ENCODE peak calls at places on chromosomes 3 and 15, in ten cellular contexts. F, D, Z, K, X, Q, H, L, P and B are unnamed samples.

GRCh38 chr3:58260733-58261132 is 23.1 kb downstream of the ABHD6 start:
- DNase-seq in H (no peak), K (no peak), D (no peak), Z (no peak), F (no peak), X (no peak), L (no peak), P (no peak), Q (no peak), B (no peak)

GRCh38 chr15:41675337-41675736 is 15.1 kb downstream of the MGA start:
- DNase-seq in P (no peak), F (no peak), H (no peak), K (no peak), Q (no peak), X (no peak), L (no peak), D (no peak), Z (no peak), B (no peak)

GRCh38 chr3:173019378-173019777 is 121.7 kb downstream of the SPATA16 start:
- DNase-seq in Z (no peak), F (no peak), L (no peak), Q (no peak), P (no peak), D (no peak), X (no peak), H (no peak), K (no peak), B (no peak)

GRCh38 chr3:105676621-105677300 is 192.1 kb downstream of the CBLB start:
- DNase-seq in F (no peak), X (no peak), L (no peak), H (no peak), D (no peak), P (no peak), K (no peak), Q (no peak), Z (no peak), B (no peak)

GRCh38 chr3:9940746-9941145 is 7.1 kb downstream of the CRELD1 start:
- DNase-seq in H (no peak), L (no peak), F (no peak), D (no peak), Z (no peak), X (no peak), K (no peak), Q (no peak), P (no peak), B (no peak)

GRCh38 chr15:64926661-64927060 is 15.0 kb downstream of the ANKDD1A start:
- DNase-seq in D (no peak), F (no peak), L (no peak), H (no peak), Z (no peak), Q (no peak), K (no peak), P (no peak), X (no peak), B (no peak)

GRCh38 chr3:195815169-195815771 is 3.5 kb upstream of the MUC4 start:
- DNase-seq in D (no peak), F (no peak), X (peak; percentile 27), P (peak; percentile 47), Z (no peak), Q (no peak), L (no peak), H (peak; percentile 77), K (no peak), B (no peak)

GRCh38 chr3:72289708-72290104 is 504.8 kb upstream of the PROK2 start:
- DNase-seq in P (no peak), H (no peak), F (no peak), L (no peak), K (no peak), Z (no peak), D (no peak), Q (no peak), X (no peak), B (no peak)

GRCh38 chr3:66989241-66989640 is 8.9 kb upstream of the KBTBD8 start:
- DNase-seq in Q (no peak), Z (peak; percentile 3), P (no peak), F (no peak), X (no peak), L (no peak), K (no peak), D (no peak), H (no peak), B (no peak)

GRCh38 chr15:31503256-31503655 is 176.6 kb downstream of the KLF13 start:
- DNase-seq in K (no peak), D (no peak), Q (no peak), F (no peak), L (no peak), X (no peak), Z (no peak), H (no peak), P (no peak), B (no peak)

GRCh38 chr3:13771496-13771895 is 108.4 kb downstream of the WNT7A start:
- DNase-seq in Q (no peak), H (no peak), D (no peak), X (no peak), Z (no peak), F (no peak), K (no peak), P (no peak), L (no peak), B (no peak)
- TF ChIP-seq CTCF in Q (no peak), H (no peak), D (no peak), X (no peak), Z (no peak), F (no peak), K (no peak), P (no peak), L (no peak), B (no peak)

DNA sequence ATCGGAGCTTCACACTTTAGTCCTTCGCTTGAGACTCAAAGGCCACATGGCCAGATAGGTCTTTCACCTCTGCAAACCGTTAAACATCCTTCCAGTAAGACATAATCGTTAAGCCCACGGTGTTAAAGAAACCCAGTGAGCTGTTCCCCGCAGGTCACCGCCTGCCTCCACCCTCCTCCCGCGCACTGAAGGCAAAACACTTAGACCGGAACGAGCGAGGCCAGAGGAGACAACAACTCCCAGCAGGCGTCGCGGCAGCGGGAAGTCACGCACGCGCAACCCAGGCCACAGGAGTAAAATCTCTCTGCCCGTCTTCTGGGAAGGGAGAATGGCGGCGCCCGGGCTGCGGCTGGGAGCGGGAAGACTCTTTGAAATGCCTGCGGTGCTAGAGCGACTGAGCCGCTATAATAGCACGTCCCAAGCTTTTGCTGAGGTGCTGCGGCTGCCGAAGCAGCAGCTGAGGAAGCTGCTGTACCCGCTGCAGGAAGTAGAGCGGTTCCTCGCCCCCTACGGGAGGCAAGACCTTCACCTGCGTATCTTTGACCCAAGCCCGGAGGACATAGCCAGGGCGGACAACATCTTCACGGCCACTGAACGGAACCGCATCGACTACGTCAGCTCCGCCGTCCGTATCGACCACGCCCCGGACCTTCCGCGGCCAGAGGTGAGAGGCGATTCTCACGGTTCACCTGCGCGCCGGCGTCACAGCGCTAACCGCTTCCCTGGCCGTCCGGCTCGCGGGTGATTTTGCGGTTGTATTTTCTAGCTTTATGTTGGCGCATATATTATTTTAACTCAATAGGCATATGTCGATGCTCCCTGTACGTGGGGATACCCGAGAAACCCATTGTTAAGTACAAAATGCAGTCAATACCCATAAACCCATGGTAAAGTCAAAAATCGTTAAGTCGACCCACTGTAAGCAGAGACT is at the start of gene GTPBP8:
- DNase-seq in X (peak; percentile 94), H (peak; percentile 66), F (peak; percentile 95), Q (peak; percentile 46), K (peak; percentile 89), Z (peak; percentile 90), L (peak; percentile 73), P (peak; percentile 96), D (peak; percentile 60), B (peak; percentile 54)
- TF ChIP-seq CTCF in X (no peak), H (no peak), F (no peak), Q (peak; percentile 8), K (peak; percentile 27), Z (peak; percentile 2), L (no peak), P (no peak), D (no peak), B (no peak)

GRCh38 chr15:39745415-39745814 is 37.2 kb downstream of the FSIP1 start:
- DNase-seq in K (no peak), Z (no peak), Q (no peak), D (no peak), F (peak; percentile 76), P (no peak), H (no peak), L (no peak), X (no peak), B (no peak)

GRCh38 chr15:39746714-39747276 is 35.8 kb downstream of the FSIP1 start:
- DNase-seq in L (no peak), Z (no peak), H (no peak), X (no peak), F (no peak), Q (no peak), D (no peak), K (no peak), P (no peak), B (no peak)

GRCh38 chr15:39746176-39746575 is 36.5 kb downstream of the FSIP1 start:
- DNase-seq in F (no peak), L (no peak), Z (peak; percentile 43), X (no peak), H (no peak), K (no peak), D (no peak), Q (no peak), P (no peak), B (no peak)

GRCh38 chr15:39743611-39744010 is 39.0 kb downstream of the FSIP1 start:
- DNase-seq in L (no peak), F (no peak), D (no peak), X (no peak), H (no peak), P (no peak), K (no peak), Z (no peak), Q (no peak), B (no peak)

DNA sequence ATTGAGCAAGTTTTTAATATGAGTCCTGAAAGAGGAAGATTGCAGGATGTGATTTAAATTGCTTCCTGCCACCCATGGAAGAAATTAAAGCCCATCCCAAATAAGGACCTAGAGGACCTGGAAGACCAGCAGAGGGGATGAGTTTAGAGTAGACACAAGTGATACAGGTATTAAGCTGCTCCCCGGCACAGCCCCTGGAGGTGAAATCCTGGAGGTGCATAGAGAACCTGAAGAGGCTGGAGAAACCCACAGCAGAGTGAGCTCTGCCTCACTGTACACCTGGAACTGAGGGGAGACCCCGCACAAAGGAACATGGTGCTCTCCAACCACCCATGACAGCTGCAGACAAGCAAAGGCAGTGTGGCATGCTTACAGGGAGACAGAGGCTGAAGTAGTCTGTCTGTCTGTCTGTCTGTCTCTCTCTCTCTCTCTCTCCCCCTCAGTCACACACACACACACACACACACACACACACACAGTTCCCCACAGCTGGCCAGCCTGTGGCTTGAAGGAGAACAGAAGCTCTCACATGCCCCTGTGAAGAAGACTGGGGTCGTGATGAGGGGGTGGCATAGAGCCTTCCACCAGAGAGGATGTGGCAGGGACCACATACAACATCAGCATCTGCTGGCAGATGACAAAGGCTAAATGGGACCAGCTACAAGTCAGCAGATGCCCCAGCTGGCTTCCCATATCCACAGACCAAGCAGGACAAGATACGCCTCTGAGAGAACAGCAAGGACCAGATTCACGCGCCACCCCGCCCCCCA is 38.1 kb downstream of the FSIP1 start:
- DNase-seq in K (no peak), Z (no peak), H (no peak), F (no peak), L (no peak), P (no peak), D (no peak), Q (no peak), X (no peak), B (no peak)
- TF ChIP-seq CTCF in K (no peak), Z (no peak), H (no peak), F (no peak), L (no peak), P (no peak), D (no peak), Q (no peak), X (no peak), B (no peak)

GRCh38 chr15:86756688-86757087 is 677.0 kb downstream of the AGBL1 start:
- DNase-seq in H (no peak), P (no peak), Z (no peak), D (no peak), K (no peak), F (no peak), L (no peak), Q (no peak), X (no peak), B (no peak)
- TF ChIP-seq CTCF in H (no peak), P (no peak), Z (no peak), D (no peak), K (no peak), F (no peak), L (no peak), Q (no peak), X (no peak), B (no peak)